ENCODE peak calls at places on chromosomes 11 and 22, in four cellular contexts. E, J, T and M are unnamed samples.

GRCh38 chr11:128409476-128409875 is 177.9 kb downstream of the ETS1 start:
- DNase-seq in T (peak; percentile 66), J (no peak), E (peak; percentile 87), M (peak; percentile 81)

GRCh38 chr22:43293661-43294392 is 49.3 kb downstream of the SCUBE1 start:
- DNase-seq in T (no peak), E (no peak), J (peak; percentile 78), M (no peak)

GRCh38 chr22:40193429-40194421 is 16.0 kb downstream of the TNRC6B start:
- DNase-seq in J (no peak), E (no peak), T (peak; percentile 62), M (no peak)

GRCh38 chr11:122423283-122423682 is 232.2 kb upstream of the UBASH3B start:
- DNase-seq in E (no peak), J (no peak), T (no peak), M (no peak)

GRCh38 chr22:22181515-22181959 is 63.0 kb upstream of the VPREB1 start:
- DNase-seq in E (no peak), J (no peak), T (no peak), M (no peak)

GRCh38 chr11:134742956-134743808 is 331.1 kb upstream of the B3GAT1 start:
- DNase-seq in T (no peak), J (no peak), E (no peak), M (no peak)

GRCh38 chr11:9040410-9040809 is 36.6 kb upstream of the NRIP3 start:
- DNase-seq in T (no peak), J (no peak), E (no peak), M (no peak)

GRCh38 chr11:74057251-74058151 is 48.6 kb upstream of the UCP3 start:
- DNase-seq in E (peak; percentile 4), J (no peak), T (peak; percentile 49), M (no peak)

GRCh38 chr22:43110444-43110926 is at the start of gene BIK:
- DNase-seq in J (peak; percentile 72), T (no peak), E (peak; percentile 37), M (no peak)

GRCh38 chr11:107716884-107717532 is 5.2 kb upstream of the SLN start:
- DNase-seq in E (peak; percentile 16), T (peak; percentile 31), J (no peak), M (no peak)

GRCh38 chr22:27331526-27332281 is 469.9 kb downstream of the MN1 start:
- DNase-seq in T (peak; percentile 48), J (no peak), E (no peak), M (peak; percentile 13)

GRCh38 chr11:74710291-74710938 is 20.8 kb downstream of the CHRDL2 start:
- DNase-seq in E (no peak), J (no peak), T (peak; percentile 29), M (no peak)

GRCh38 chr11:45332486-45332934 is 46.4 kb upstream of the SYT13 start:
- DNase-seq in J (peak; percentile 38), T (peak; percentile 30), E (no peak), M (no peak)

GRCh38 chr11:120172054-120172881 is 34.4 kb upstream of the TRIM29 start:
- DNase-seq in J (peak; percentile 71), T (peak; percentile 40), E (peak; percentile 52), M (no peak)

GRCh38 chr22:48153726-48154125 is 1391.3 kb downstream of the TBC1D22A start:
- DNase-seq in T (no peak), J (peak; percentile 76), E (no peak), M (no peak)

GRCh38 chr11:57124460-57124859 is 57.3 kb upstream of the LRRC55 start:
- DNase-seq in E (no peak), T (no peak), J (no peak), M (no peak)

GRCh38 chr11:123062892-123063395 is 1.0 kb upstream of the HSPA8 start:
- DNase-seq in T (no peak), J (no peak), E (no peak), M (no peak)

GRCh38 chr22:27801197-27801615 is 350 bp downstream of the MN1 start:
- DNase-seq in T (peak; percentile 39), E (peak; percentile 52), J (no peak), M (no peak)

GRCh38 chr11:98155696-98156095 is 865.1 kb upstream of the CNTN5 start:
- DNase-seq in E (no peak), T (no peak), J (no peak), M (no peak)

GRCh38 chr11:82546556-82547162 is 187.0 kb downstream of the FAM181B start:
- DNase-seq in T (no peak), J (no peak), E (no peak), M (peak; percentile 4)

GRCh38 chr11:118304809-118305248 is 299 bp downstream of the CD3E start:
- DNase-seq in J (no peak), T (no peak), E (no peak), M (no peak)
- H3K4me3 ChIP-seq in J (no peak overlapping the region), T (no peak overlapping the region), E (no peak overlapping the region), M (no peak overlapping the region)

GRCh38 chr11:114081641-114082414 is 22.3 kb downstream of the ZBTB16 start:
- DNase-seq in E (no peak), J (no peak), T (peak; percentile 85), M (peak; percentile 64)

GRCh38 chr11:114079406-114080072 is 20.0 kb downstream of the ZBTB16 start:
- DNase-seq in J (no peak), E (no peak), T (peak; percentile 76), M (no peak)

GRCh38 chr11:114078423-114078822 is 18.9 kb downstream of the ZBTB16 start:
- DNase-seq in J (no peak), T (no peak), E (no peak), M (no peak)

GRCh38 chr11:114080769-114081168 is 21.3 kb downstream of the ZBTB16 start:
- DNase-seq in J (no peak), E (no peak), T (no peak), M (no peak)

GRCh38 chr11:114080219-114080618 is 20.7 kb downstream of the ZBTB16 start:
- DNase-seq in J (no peak), E (no peak), T (peak; percentile 67), M (peak; percentile 43)
- H3K4me3 ChIP-seq in J (no peak overlapping the region), E (no peak overlapping the region), T (no peak overlapping the region), M (no peak overlapping the region)

GRCh38 chr11:29879560-29879959 is 137.3 kb downstream of the KCNA4 start:
- DNase-seq in E (no peak), J (no peak), T (no peak), M (no peak)
- H3K4me3 ChIP-seq in E (no peak overlapping the region), J (no peak overlapping the region), T (no peak overlapping the region), M (no peak overlapping the region)

GRCh38 chr11:60924110-60924905 is at the start of gene TMEM132A:
- DNase-seq in J (peak; percentile 83), T (peak; percentile 58), E (peak; percentile 70), M (peak; percentile 8)

GRCh38 chr11:60926500-60926899 is 2.2 kb downstream of the TMEM132A start:
- DNase-seq in J (no peak), E (no peak), T (no peak), M (no peak)

GRCh38 chr11:60924906-60925684 is 835 bp downstream of the TMEM132A start:
- DNase-seq in J (no peak), T (no peak), E (no peak), M (no peak)

GRCh38 chr11:60927061-60927592 is 2.9 kb downstream of the TMEM132A start:
- DNase-seq in E (no peak), T (no peak), J (no peak), M (no peak)

GRCh38 chr11:60925685-60926267 is 1.5 kb downstream of the TMEM132A start:
- DNase-seq in E (peak; percentile 93), T (no peak), J (no peak), M (peak; percentile 8)
- H3K4me3 ChIP-seq in E (no peak overlapping the region), T (no peak overlapping the region), J (no peak overlapping the region), M (no peak overlapping the region)

GRCh38 chr22:37805878-37806277 is 1.9 kb upstream of the GCAT start:
- DNase-seq in E (no peak), T (no peak), J (no peak), M (no peak)

GRCh38 chr22:37803195-37803635 is 4.5 kb upstream of the GCAT start:
- DNase-seq in J (no peak), E (no peak), T (no peak), M (no peak)

GRCh38 chr22:37804886-37805857 is 2.6 kb upstream of the GCAT start:
- DNase-seq in J (peak; percentile 93), T (peak; percentile 85), E (peak; percentile 79), M (no peak)

GRCh38 chr22:37803636-37804371 is 3.9 kb upstream of the GCAT start:
- DNase-seq in E (no peak), T (no peak), J (peak; percentile 37), M (no peak)

GRCh38 chr22:37804502-37804885 is 3.2 kb upstream of the GCAT start:
- DNase-seq in T (no peak), E (no peak), J (peak; percentile 36), M (no peak)
- H3K4me3 ChIP-seq in T (peak overlapping the region; percentile 69), E (no peak overlapping the region), J (peak overlapping the region; percentile 60), M (peak overlapping the region; percentile 75)

GRCh38 chr11:126138636-126139540 is 72.6 kb downstream of the RPUSD4 start:
- DNase-seq in J (no peak), E (no peak), T (no peak), M (no peak)

GRCh38 chr11:126137146-126137545 is 74.3 kb downstream of the RPUSD4 start:
- DNase-seq in E (no peak), J (no peak), T (no peak), M (no peak)

GRCh38 chr11:126139541-126140091 is 71.8 kb downstream of the RPUSD4 start:
- DNase-seq in E (no peak), J (no peak), T (peak; percentile 19), M (peak; percentile 38)

GRCh38 chr11:126140106-126140931 is 71.1 kb downstream of the RPUSD4 start:
- DNase-seq in E (no peak), J (no peak), T (no peak), M (no peak)

GRCh38 chr11:126140932-126141291 is 70.5 kb downstream of the RPUSD4 start:
- DNase-seq in E (no peak), J (peak; percentile 48), T (peak; percentile 60), M (peak; percentile 63)
- H3K4me3 ChIP-seq in E (no peak overlapping the region), J (no peak overlapping the region), T (no peak overlapping the region), M (no peak overlapping the region)

GRCh38 chr11:32472226-32472625 is 36.9 kb upstream of the WT1 start:
- DNase-seq in J (no peak), T (no peak), E (no peak), M (no peak)
- H3K4me3 ChIP-seq in J (no peak overlapping the region), T (no peak overlapping the region), E (no peak overlapping the region), M (no peak overlapping the region)

GRCh38 chr11:1869427-1870325 is 16.8 kb downstream of the LSP1 start:
- DNase-seq in T (no peak), E (no peak), J (no peak), M (no peak)
- H3K4me3 ChIP-seq in T (no peak overlapping the region), E (no peak overlapping the region), J (peak overlapping the region; percentile 10), M (no peak overlapping the region)

GRCh38 chr22:35838849-35839646 is 121.4 kb downstream of the APOL5 start:
- DNase-seq in J (peak; percentile 64), E (peak; percentile 75), T (peak; percentile 79), M (no peak)
- H3K4me3 ChIP-seq in J (peak overlapping the region; percentile 21), E (peak overlapping the region; percentile 83), T (peak overlapping the region; percentile 81), M (peak overlapping the region; percentile 55)